ENCODE peak calls at places on chromosomes 1 and 21, in seven cellular contexts. A is HepG2, C is HCT116, U is K562, H is SK-N-SH, W is GM12878, K is H1. X is an unnamed sample.
A peak's percentile ranks its signal among the peaks of the same experiment; 100 is the strongest.

GRCh38 chr1:178563099-178563820 is 50.4 kb downstream of the TEX35 start:
- DNase-seq in A (no peak), C (no peak), U (no peak), H (no peak), W (no peak), K (no peak), X (no peak)

GRCh38 chr21:42661688-42662429 is 8.4 kb downstream of the PDE9A start:
- DNase-seq in A (no peak), C (no peak), U (no peak), H (no peak), W (no peak), K (no peak), X (no peak)

GRCh38 chr1:6152882-6153281 is 27.2 kb downstream of the CHD5 start:
- DNase-seq in A (no peak), C (no peak), U (no peak), H (no peak), W (no peak), K (no peak), X (no peak)

GRCh38 chr1:164673584-164674214 is 114.7 kb downstream of the PBX1 start:
- DNase-seq in A (peak; percentile 29), C (no peak), U (peak; percentile 81), H (peak; percentile 53), W (no peak), K (peak; percentile 25), X (peak; percentile 43)

GRCh38 chr1:99808391-99809115 is 41.6 kb upstream of the AGL start:
- DNase-seq in A (peak; percentile 81), C (peak; percentile 85), U (peak; percentile 78), H (peak; percentile 74), W (peak; percentile 79), K (peak; percentile 9), X (peak; percentile 77)

GRCh38 chr1:186442651-186443114 is 18.2 kb downstream of the PDC start:
- DNase-seq in A (no peak), C (no peak), U (no peak), H (no peak), W (no peak), K (no peak), X (no peak)

GRCh38 chr1:66996018-66996682 is 57.8 kb downstream of the SLC35D1 start:
- DNase-seq in A (peak; percentile 46), C (peak; percentile 45), U (peak; percentile 43), H (peak; percentile 48), W (peak; percentile 59), K (peak; percentile 19), X (peak; percentile 22)

GRCh38 chr1:246146811-246147210 is 360.3 kb downstream of the SMYD3 start:
- DNase-seq in A (no peak), C (no peak), U (no peak), H (no peak), W (no peak), K (no peak), X (no peak)

GRCh38 chr1:51504806-51505525 is 14.1 kb downstream of the EPS15 start:
- DNase-seq in A (peak; percentile 7), C (no peak), U (no peak), H (no peak), W (peak; percentile 60), K (no peak), X (no peak)

GRCh38 chr1:184212649-184213314 is 161.3 kb downstream of the TSEN15 start:
- DNase-seq in A (no peak), C (peak; percentile 56), U (no peak), H (no peak), W (no peak), K (no peak), X (peak; percentile 80)

GRCh38 chr1:168970945-168971799 is 135.3 kb upstream of the ATP1B1 start:
- DNase-seq in A (no peak), C (no peak), U (no peak), H (no peak), W (no peak), K (no peak), X (no peak)

GRCh38 chr1:117860906-117861610 is 68.4 kb downstream of the GDAP2 start:
- DNase-seq in A (no peak), C (no peak), U (no peak), H (no peak), W (no peak), K (no peak), X (no peak)

DNA sequence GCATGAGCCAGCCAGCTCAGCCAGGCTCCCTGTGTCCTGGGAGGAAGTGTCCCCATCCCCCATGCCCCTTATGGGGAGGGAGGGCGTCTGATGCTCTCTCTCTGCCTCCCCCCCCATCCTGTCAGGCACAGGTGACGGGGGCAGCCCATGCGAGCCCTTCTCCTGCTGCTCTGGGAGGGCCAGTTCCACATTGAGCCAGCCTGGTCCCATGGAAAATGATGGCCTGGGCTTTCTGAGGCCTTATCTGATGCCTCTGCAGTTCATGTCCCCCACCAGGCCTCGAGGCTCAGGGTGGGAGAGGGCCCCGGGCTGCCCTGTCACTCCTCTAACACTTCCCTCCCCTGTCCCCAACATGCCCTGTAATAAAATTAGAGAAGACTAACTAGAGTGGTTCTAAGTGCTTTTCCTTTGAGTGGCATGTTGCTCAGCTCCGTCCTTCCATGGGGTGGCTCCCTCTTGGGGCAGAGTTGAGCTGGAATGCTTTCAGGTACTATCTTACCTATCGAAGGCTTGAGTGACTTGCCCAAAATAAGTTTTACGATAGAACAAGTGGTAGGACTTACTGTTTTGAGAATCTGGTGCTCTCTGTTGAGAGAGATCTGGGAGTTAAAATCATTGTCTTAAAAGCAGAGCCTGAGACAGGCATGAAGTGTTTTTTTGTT is 1.8 kb upstream of the MTFR1L start:
- DNase-seq in A (peak; percentile 10), C (no peak), U (peak; percentile 54), H (peak; percentile 58), W (no peak), K (no peak), X (peak; percentile 61)
- TF ChIP-seq JUND in A (no peak), C (no peak), U (no peak), H (no peak), W (no peak), K (no peak), X (no peak)

GRCh38 chr1:93907718-93908117 is 1.5 kb downstream of the GCLM start:
- DNase-seq in A (peak; percentile 10), C (no peak), U (no peak), H (peak; percentile 64), W (no peak), K (no peak), X (no peak)

GRCh38 chr1:93905734-93906133 is 3.5 kb downstream of the GCLM start:
- DNase-seq in A (peak; percentile 67), C (no peak), U (no peak), H (no peak), W (no peak), K (no peak), X (no peak)

GRCh38 chr1:93908394-93909145 is 660 bp downstream of the GCLM start:
- DNase-seq in A (peak; percentile 43), C (no peak), U (peak; percentile 56), H (no peak), W (no peak), K (no peak), X (peak; percentile 14)

GRCh38 chr1:93905051-93905450 is 4.2 kb downstream of the GCLM start:
- DNase-seq in A (no peak), C (no peak), U (no peak), H (no peak), W (no peak), K (no peak), X (no peak)

GRCh38 chr1:93906480-93906879 is 2.8 kb downstream of the GCLM start:
- DNase-seq in A (no peak), C (no peak), U (no peak), H (no peak), W (no peak), K (no peak), X (no peak)
- TF ChIP-seq JUND in A (no peak), C (no peak), U (no peak), H (no peak), W (no peak), K (no peak), X (no peak)

GRCh38 chr1:228143480-228144212 is 3.6 kb downstream of the GUK1 start:
- DNase-seq in A (no peak), C (no peak), U (no peak), H (peak; percentile 15), W (no peak), K (no peak), X (no peak)

GRCh38 chr1:228140724-228141081 is 624 bp downstream of the GUK1 start:
- DNase-seq in A (no peak), C (no peak), U (no peak), H (no peak), W (no peak), K (no peak), X (no peak)

GRCh38 chr1:228142616-228143203 is 2.6 kb downstream of the GUK1 start:
- DNase-seq in A (no peak), C (no peak), U (no peak), H (no peak), W (no peak), K (no peak), X (no peak)

GRCh38 chr1:228141082-228141870 is 1.2 kb downstream of the GUK1 start:
- DNase-seq in A (no peak), C (no peak), U (no peak), H (peak; percentile 34), W (no peak), K (no peak), X (peak; percentile 46)

DNA sequence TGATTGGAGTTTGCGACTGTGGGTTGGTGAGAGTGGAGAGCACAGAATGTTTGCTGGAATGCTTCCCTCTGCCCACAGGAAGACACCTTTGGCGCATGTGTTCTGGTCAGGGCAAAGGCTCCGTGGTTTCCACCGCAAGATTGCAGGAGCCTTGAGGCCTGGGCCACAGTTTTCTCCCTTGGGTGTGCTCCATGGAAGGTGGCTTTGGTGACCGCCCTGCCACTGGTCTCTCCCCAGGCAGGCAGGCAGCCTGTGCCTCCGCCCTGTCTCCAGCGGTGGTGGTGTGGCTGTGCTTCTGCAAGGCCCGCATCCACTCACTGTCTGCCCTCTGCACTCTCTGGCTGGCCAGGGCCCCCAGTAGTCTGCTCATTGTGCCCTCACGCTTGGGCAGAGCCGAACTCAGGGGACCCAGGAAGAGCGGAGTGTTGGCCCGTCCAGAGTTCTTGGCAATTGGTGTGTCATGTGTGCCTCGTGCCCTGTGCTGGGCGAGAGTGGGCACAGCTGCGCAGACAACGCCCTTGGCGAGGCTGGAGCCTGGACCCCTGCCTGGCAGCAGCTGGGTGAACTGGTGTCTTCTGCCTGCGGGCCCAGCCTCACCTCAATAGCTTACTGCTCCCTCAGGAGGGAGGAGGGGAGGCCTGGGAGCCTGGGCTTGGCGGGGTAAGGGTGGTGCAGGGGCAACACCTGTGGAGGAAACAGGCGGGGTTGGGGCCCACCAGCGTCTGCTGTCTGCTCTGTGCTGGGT is 2.0 kb downstream of the GUK1 start:
- DNase-seq in A (no peak), C (no peak), U (no peak), H (peak; percentile 17), W (no peak), K (no peak), X (no peak)
- TF ChIP-seq JUND in A (no peak), C (no peak), U (no peak), H (no peak), W (no peak), K (no peak), X (no peak)

DNA sequence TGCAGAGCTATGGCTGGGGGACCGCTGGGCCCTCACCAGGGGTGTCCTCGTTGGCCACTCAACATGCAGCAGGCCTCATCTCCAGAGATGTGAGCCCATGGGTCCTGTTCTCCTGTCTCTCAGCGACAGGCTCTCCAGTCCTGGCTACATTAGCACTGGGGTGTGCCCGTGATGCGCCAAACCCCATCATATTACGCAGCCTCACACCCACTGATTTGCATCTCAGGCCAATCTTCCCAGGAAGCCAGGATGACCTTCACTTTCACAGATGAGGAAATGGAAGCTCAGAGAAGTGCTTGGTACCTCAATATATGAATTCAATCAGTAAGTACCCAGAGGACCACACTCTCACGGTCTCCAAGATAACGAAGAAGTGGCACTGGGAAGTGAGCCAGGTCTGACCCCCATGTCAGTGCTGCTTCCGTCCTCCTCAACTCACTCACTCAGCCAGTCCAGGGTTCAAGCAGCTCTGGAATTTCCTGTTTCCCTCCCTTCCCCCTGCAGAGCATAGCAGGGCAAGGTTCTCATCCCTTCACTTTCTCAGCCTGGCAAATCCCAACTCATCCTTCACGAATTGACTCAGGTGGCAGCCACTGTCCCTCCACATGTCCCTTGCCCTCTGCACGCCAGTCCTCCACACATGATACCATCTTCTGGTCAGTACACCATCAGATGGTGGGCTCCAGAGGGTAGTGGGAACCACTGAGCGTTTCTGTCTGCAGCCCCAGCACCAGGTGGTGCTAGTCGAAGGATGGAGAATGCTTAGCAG is 28.9 kb upstream of the EVA1B start:
- DNase-seq in A (peak; percentile 53), C (no peak), U (no peak), H (no peak), W (no peak), K (no peak), X (no peak)
- TF ChIP-seq JUND in A (no peak), C (no peak), U (no peak), H (peak; percentile 37), W (no peak), K (no peak), X (no peak)